ENCODE peak calls at places on chromosomes 6 and 20, in nine cellular contexts. Q is fibroblast of the conjunctiva; W is cardiac fibroblast; J is progenitor cell of endocrine pancreas; R is stimulated activated naive CD8-positive, alpha-beta T cell treated with anti-CD3 and anti-CD28 coated beads, Interleukin-15, Interleukin-2, amounts not matched to agents 100 U/mL and 50 U/mL, for 24 hours; A is NCI-H1694 treated with DMSO at 0.1 percent for 48 hours; P is Right ventricle myocardium superior; N is neural progenitor cell; M is GM20000. S is an unnamed sample.

GRCh38 chr6:165227644-165228329 is 81.6 kb downstream of the C6orf118 start:
- DNase-seq in R (no peak), M (no peak), W (peak; percentile 75), Q (peak; percentile 9), P (no peak), J (no peak), A (no peak), N (no peak), S (no peak)

GRCh38 chr6:37048851-37049734 is 43.6 kb downstream of the FGD2 start:
- DNase-seq in R (peak; percentile 79), M (peak; percentile 75), Q (peak; percentile 65), P (peak; percentile 64), N (no peak), J (no peak), A (no peak), W (peak; percentile 87), S (no peak)

GRCh38 chr20:40956503-40956902 is 72.1 kb upstream of the TOP1 start:
- DNase-seq in P (no peak), W (no peak), M (no peak), Q (no peak), N (no peak), J (no peak), R (no peak), A (no peak), S (no peak)

GRCh38 chr6:17519120-17519519 is 81.0 kb upstream of the FAM8A1 start:
- DNase-seq in J (no peak), A (no peak), N (no peak), Q (no peak), W (peak; percentile 6), P (no peak), M (no peak), R (no peak), S (no peak)

GRCh38 chr20:50085481-50086365 is 27.2 kb downstream of the UBE2V1 start:
- DNase-seq in P (peak; percentile 40), R (peak; percentile 31), J (no peak), M (peak; percentile 68), N (peak; percentile 85), Q (peak; percentile 51), W (peak; percentile 80), A (peak; percentile 56), S (peak; percentile 35)

GRCh38 chr6:128713461-128713860 is 169.5 kb upstream of the LAMA2 start:
- DNase-seq in N (no peak), P (no peak), M (no peak), A (no peak), Q (peak; percentile 16), W (no peak), R (no peak), J (no peak), S (peak; percentile 24)

GRCh38 chr6:13787146-13787545 is 27.2 kb downstream of the MCUR1 start:
- DNase-seq in Q (no peak), P (no peak), A (no peak), W (peak; percentile 72), R (peak; percentile 15), J (no peak), N (peak; percentile 79), M (no peak), S (no peak)

GRCh38 chr6:158799051-158799792 is 19.9 kb downstream of the EZR start:
- DNase-seq in N (no peak), R (no peak), J (no peak), M (no peak), Q (no peak), P (no peak), A (peak; percentile 98), W (peak; percentile 58), S (no peak)

GRCh38 chr6:136090929-136091328 is 159.2 kb downstream of the MTFR2 start:
- DNase-seq in A (no peak), W (no peak), P (no peak), M (no peak), R (no peak), J (no peak), N (no peak), Q (no peak), S (no peak)

GRCh38 chr6:32183030-32183429 is 1.0 kb downstream of the AGER start:
- DNase-seq in A (no peak), J (no peak), M (no peak), Q (no peak), N (no peak), W (no peak), P (no peak), R (no peak), S (no peak)

GRCh38 chr20:13525225-13525940 is 113.3 kb downstream of the TASP1 start:
- DNase-seq in J (no peak), Q (peak; percentile 88), M (no peak), R (no peak), N (peak; percentile 7), W (peak; percentile 84), A (no peak), P (no peak), S (peak; percentile 75)

GRCh38 chr6:35596448-35597442 is 84.0 kb upstream of the TULP1 start:
- DNase-seq in M (no peak), P (no peak), N (no peak), A (no peak), J (no peak), R (no peak), W (peak; percentile 91), Q (peak; percentile 77), S (no peak)

GRCh38 chr6:112571486-112571885 is 224.4 kb downstream of the RFPL4B start:
- DNase-seq in W (peak; percentile 32), P (peak; percentile 42), R (no peak), M (no peak), A (no peak), Q (peak; percentile 63), J (no peak), N (no peak), S (peak; percentile 12)

GRCh38 chr6:125942677-125943527 is 13.7 kb upstream of the HINT3 start:
- DNase-seq in M (no peak), R (no peak), A (no peak), W (no peak), Q (no peak), J (no peak), N (no peak), P (no peak), S (no peak)

GRCh38 chr20:49432562-49432961 is 49.9 kb downstream of the KCNB1 start:
- DNase-seq in P (no peak), A (no peak), M (no peak), W (no peak), R (no peak), Q (no peak), N (no peak), J (no peak), S (no peak)

GRCh38 chr20:24966317-24967012 is 17.4 kb downstream of the CST7 start:
- DNase-seq in N (no peak), P (no peak), R (no peak), A (no peak), Q (no peak), W (no peak), M (no peak), J (no peak), S (no peak)

GRCh38 chr6:169393753-169394152 is 140.1 kb upstream of the THBS2 start:
- DNase-seq in W (no peak), N (no peak), R (no peak), M (no peak), Q (no peak), A (no peak), J (no peak), P (no peak), S (no peak)

GRCh38 chr20:57686931-57687652 is 22.7 kb downstream of the PMEPA1 start:
- DNase-seq in M (no peak), W (no peak), J (no peak), N (no peak), P (no peak), Q (no peak), R (no peak), A (no peak), S (no peak)

GRCh38 chr6:136921936-136922679 is at the start of gene SLC35D3:
- DNase-seq in P (no peak), M (peak; percentile 77), J (no peak), R (peak; percentile 21), N (peak; percentile 74), W (peak; percentile 19), A (no peak), Q (no peak), S (no peak)

GRCh38 chr6:26087284-26088115 is at the start of gene HFE:
- DNase-seq in Q (no peak), J (peak; percentile 16), N (peak; percentile 50), P (peak; percentile 71), W (peak; percentile 70), M (peak; percentile 27), R (peak; percentile 44), A (no peak), S (no peak)

GRCh38 chr6:34391711-34392496 is 565 bp downstream of the NUDT3 start:
- DNase-seq in A (peak; percentile 38), P (peak; percentile 73), R (peak; percentile 63), J (peak; percentile 55), M (peak; percentile 63), N (peak; percentile 83), W (peak; percentile 49), Q (no peak), S (no peak)

GRCh38 chr6:158825038-158825950 is 6.1 kb upstream of the EZR start:
- DNase-seq in R (no peak), W (peak; percentile 30), N (no peak), M (no peak), J (no peak), P (no peak), A (no peak), Q (no peak), S (no peak)

GRCh38 chr6:152207915-152208714 is 400.6 kb downstream of the ESR1 start:
- DNase-seq in J (no peak), N (no peak), P (no peak), M (no peak), A (no peak), R (no peak), Q (no peak), W (no peak), S (no peak)

GRCh38 chr20:58550661-58551060 is 35.5 kb upstream of the APCDD1L start:
- DNase-seq in J (no peak), P (no peak), W (peak; percentile 52), Q (peak; percentile 68), R (no peak), A (no peak), N (no peak), M (no peak), S (peak; percentile 46)

GRCh38 chr6:39203804-39204495 is 25.3 kb downstream of the KCNK5 start:
- DNase-seq in W (no peak), P (no peak), J (no peak), R (no peak), M (no peak), A (no peak), Q (no peak), N (no peak), S (no peak)

GRCh38 chr6:40387871-40388264 is 199.3 kb downstream of the LRFN2 start:
- DNase-seq in R (no peak), Q (no peak), W (no peak), M (no peak), N (no peak), A (no peak), J (no peak), P (no peak), S (no peak)

GRCh38 chr6:34391023-34391485 is 1.4 kb downstream of the NUDT3 start:
- DNase-seq in P (no peak), R (peak; percentile 15), Q (peak; percentile 70), A (peak; percentile 51), N (no peak), W (peak; percentile 88), J (no peak), M (peak; percentile 29), S (peak; percentile 86)

GRCh38 chr6:159075506-159076100 is 30.8 kb upstream of the TAGAP start:
- DNase-seq in P (peak; percentile 48), Q (no peak), A (no peak), M (no peak), W (peak; percentile 7), R (no peak), J (no peak), N (no peak), S (no peak)

GRCh38 chr20:48770700-48771099 is 57.1 kb downstream of the PREX1 start:
- DNase-seq in P (no peak), N (no peak), Q (no peak), M (no peak), R (no peak), J (no peak), A (no peak), W (no peak), S (no peak)

GRCh38 chr20:2418388-2418787 is 37.7 kb downstream of the TGM6 start:
- DNase-seq in W (no peak), A (no peak), N (no peak), M (no peak), J (no peak), Q (no peak), P (no peak), R (no peak), S (no peak)

GRCh38 chr20:13009682-13010406 is 1.1 kb downstream of the SPTLC3 start:
- DNase-seq in P (no peak), Q (peak; percentile 88), M (peak; percentile 59), W (peak; percentile 97), J (no peak), A (no peak), R (no peak), N (no peak), S (peak; percentile 73)

S was measured in AG09319.